ENCODE peak calls at places on chromosomes 4 and X, in nine cellular contexts. S is fibroblast of lung, B is foreskin fibroblast, C is transverse colon, N is RWPE1, E is mucosa of descending colon, D is progenitor cell of endocrine pancreas, K is cardiac fibroblast, M is GM13977. Y is an unnamed sample.

GRCh38 chr4:174265917-174266316 is 17.6 kb downstream of the FBXO8 start:
- DNase-seq in S (no peak), B (no peak), C (no peak), N (no peak), E (no peak), D (no peak), K (no peak), M (no peak), Y (no peak)

GRCh38 chrX:19832186-19832965 is 55.0 kb downstream of the SH3KBP1 start:
- DNase-seq in S (no peak), B (no peak), C (no peak), N (no peak), E (no peak), D (no peak), K (no peak), M (no peak), Y (no peak)

GRCh38 chr4:3523628-3524221 is 8.5 kb downstream of the LRPAP1 start:
- DNase-seq in S (no peak), B (no peak), C (no peak), N (no peak), E (no peak), D (no peak), K (no peak), M (no peak), Y (no peak)

GRCh38 chrX:32576885-32577284 is 634.5 kb downstream of the DMD start:
- DNase-seq in S (no peak), B (no peak), C (no peak), N (no peak), E (no peak), D (no peak), K (no peak), M (no peak), Y (no peak)

GRCh38 chr4:99301376-99302164 is 10.8 kb upstream of the ADH1A start:
- DNase-seq in S (peak), B (peak), C (no peak), N (no peak), E (no peak), D (no peak), K (peak), M (no peak), Y (no peak)

GRCh38 chrX:27336466-27337091 is 126.6 kb downstream of the PPP4R3C start:
- DNase-seq in S (peak), B (no peak), C (peak), N (peak), E (peak), D (no peak), K (peak), M (peak), Y (peak)

GRCh38 chrX:26664919-26665318 is 448.9 kb downstream of the MAGEB5 start:
- DNase-seq in S (no peak), B (no peak), C (no peak), N (no peak), E (no peak), D (no peak), K (no peak), M (no peak), Y (no peak)

GRCh38 chr4:125360727-125361126 is 46.0 kb downstream of the FAT4 start:
- DNase-seq in S (no peak), B (no peak), C (no peak), N (no peak), E (no peak), D (no peak), K (no peak), M (no peak), Y (no peak)

GRCh38 chrX:57929373-57929772 is 19.1 kb upstream of the ZXDA start:
- DNase-seq in S (peak), B (no peak), C (no peak), N (no peak), E (peak), D (no peak), K (peak), M (no peak), Y (peak)

GRCh38 chr4:133865606-133866327 is 335.8 kb downstream of the PABPC4L start:
- DNase-seq in S (peak), B (peak), C (no peak), N (peak), E (no peak), D (no peak), K (peak), M (no peak), Y (peak)

GRCh38 chrX:4380710-4381109 is 667.3 kb upstream of the PRKX start:
- DNase-seq in S (no peak), B (no peak), C (no peak), N (no peak), E (no peak), D (no peak), K (no peak), M (no peak), Y (no peak)

GRCh38 chr4:188976644-188977115 is 837.4 kb downstream of the TRIML1 start:
- DNase-seq in S (peak), B (peak), C (no peak), N (no peak), E (no peak), D (no peak), K (peak), M (no peak), Y (no peak)

DNA sequence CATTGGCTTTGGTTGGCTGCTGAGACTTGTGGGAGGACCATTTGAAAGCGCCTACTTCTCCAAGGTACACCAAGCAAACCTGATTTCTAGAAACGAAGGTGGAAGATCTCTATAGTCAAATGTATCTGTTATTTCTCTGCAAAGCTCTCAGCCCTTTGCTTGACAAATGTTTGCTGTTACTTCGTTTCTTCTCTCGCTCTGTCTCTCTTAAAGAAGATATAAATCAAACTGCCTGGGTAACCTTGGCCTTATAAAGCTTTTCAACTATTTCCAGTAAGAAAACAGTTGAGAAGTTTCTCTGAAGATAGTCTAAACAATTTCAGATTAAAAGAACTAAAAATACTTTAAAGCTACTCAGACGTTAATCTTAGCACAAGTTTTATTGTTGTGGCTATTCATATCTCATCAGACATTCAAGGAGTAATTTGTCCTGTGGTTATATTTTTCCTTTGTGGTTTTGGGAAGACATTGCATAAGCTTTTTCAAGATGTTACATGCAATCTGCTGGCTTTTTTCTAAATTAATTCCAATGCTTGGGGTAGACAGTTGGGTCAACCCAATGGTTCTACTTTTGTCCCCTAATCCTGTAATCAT is 22.6 kb downstream of the HOPX start:
- DNase-seq in S (no peak), B (no peak), C (no peak), N (no peak), E (no peak), D (no peak), K (no peak), M (no peak), Y (no peak)
- TF ChIP-seq CTCF in S (no peak), B (no peak), C (no peak), N (no peak), E (no peak), D (no peak), K (no peak), M (no peak), Y (no peak)

DNA sequence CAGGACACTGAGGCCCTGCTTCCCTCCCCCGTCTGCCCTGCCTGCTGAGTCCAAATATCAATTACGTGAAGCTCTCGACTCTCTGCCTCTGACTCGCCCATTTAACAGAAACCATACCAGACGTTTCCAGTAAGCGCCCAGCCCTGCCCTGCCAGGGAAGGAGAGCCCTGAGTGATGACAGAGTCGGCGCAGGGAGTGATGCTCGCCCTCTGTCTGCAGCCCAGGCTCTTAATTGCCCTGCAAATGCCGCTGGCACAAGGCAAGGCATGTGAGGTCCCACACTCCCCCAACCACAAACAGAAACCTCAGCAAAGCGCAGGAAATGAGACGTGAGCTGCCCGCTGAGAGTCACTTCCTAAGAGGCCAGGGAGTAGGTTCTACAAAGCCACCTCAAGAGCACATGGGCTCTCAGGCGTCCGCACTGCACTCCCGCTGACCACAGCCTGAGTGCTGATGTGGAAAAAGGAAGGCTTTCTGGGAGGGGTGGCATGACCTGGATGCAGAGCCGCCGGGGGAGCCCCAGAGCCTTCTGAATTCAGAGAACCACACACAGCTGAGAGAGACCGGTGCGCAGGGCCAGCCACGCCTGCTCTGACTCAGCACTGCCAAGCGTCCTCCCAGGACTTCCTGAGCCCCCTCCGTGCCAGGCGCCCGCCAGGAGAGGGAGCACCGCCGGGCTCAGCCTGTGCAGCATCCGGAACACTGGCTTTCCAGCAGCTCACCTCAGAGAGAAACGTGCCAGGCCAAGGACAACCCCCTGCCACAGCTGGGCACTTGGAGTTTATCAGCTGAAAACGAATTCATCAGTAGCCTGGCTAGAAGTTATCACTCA is 5.3 kb downstream of the ZFYVE28 start:
- DNase-seq in S (peak), B (peak), C (peak), N (peak), E (peak), D (no peak), K (peak), M (peak), Y (peak)
- TF ChIP-seq CTCF in S (peak), B (peak), C (peak), N (peak), E (peak), D (peak), K (peak), M (no peak), Y (peak)

GRCh38 chrX:65745992-65746391 is 78.5 kb downstream of the MSN start:
- DNase-seq in S (peak), B (no peak), C (peak), N (no peak), E (peak), D (no peak), K (no peak), M (no peak), Y (no peak)
- TF ChIP-seq CTCF in S (no peak), B (no peak), C (peak), N (no peak), E (no peak), D (peak), K (peak), M (peak), Y (peak)

GRCh38 chrX:38961936-38962335 is 160.7 kb downstream of the MID1IP1 start:
- DNase-seq in S (no peak), B (no peak), C (no peak), N (no peak), E (no peak), D (no peak), K (no peak), M (no peak), Y (no peak)
- TF ChIP-seq CTCF in S (no peak), B (no peak), C (no peak), N (no peak), E (no peak), D (no peak), K (no peak), M (no peak), Y (no peak)

DNA sequence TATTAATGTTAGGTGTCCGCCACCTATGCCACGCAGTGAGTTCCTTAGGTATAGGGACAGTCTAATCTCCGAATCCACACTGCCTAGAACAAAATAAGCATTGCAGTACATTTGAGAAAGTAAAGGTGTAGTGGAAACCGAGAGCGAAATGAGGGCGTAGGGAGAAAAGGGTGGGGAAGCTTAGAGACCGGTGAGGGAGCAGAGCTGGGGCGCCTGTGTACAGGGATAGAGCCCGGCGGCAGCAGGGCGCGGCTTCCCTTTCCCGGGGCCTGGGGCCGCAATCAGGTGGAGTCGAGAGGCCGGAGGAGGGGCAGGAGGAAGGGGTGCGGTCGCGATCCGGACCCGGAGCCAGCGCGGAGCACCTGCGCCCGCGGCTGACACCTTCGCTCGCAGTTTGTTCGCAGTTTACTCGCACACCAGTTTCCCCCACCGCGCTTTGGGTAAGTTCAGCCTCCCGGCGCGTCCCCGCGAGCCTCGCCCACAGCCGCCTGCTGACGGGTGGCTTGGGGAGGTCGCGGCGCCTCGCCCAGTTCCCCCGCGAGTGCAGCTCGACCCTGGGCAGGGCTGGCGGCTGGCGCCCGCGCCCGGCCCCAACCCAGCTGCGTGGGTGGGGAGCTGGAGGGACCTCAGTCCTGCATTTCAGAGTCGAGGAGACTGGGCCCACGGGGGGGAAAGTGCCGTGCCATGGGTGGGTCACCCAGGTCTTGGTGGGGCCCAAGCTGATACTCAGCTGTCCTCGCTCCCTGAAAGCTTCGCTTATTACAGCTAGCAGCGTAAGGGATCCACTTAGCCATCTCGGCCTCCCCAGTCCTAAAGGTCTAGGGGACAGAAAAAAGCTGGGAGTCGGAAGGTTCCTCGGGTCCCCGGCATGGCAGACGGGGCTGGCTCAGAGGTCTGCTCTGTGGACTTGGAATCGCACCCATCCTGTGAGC is at the start of gene ANXA3:
- DNase-seq in S (no peak), B (no peak), C (peak), N (peak), E (peak), D (peak), K (no peak), M (peak), Y (peak)
- TF ChIP-seq CTCF in S (no peak), B (no peak), C (no peak), N (no peak), E (no peak), D (no peak), K (no peak), M (no peak), Y (no peak)

GRCh38 chrX:41923257-41923924 is at the start of gene CASK:
- DNase-seq in S (peak), B (peak), C (peak), N (peak), E (peak), D (peak), K (peak), M (peak), Y (peak)

GRCh38 chrX:41922125-41922521 is 1.2 kb downstream of the CASK start:
- DNase-seq in S (peak), B (no peak), C (no peak), N (no peak), E (peak), D (no peak), K (peak), M (no peak), Y (no peak)

GRCh38 chrX:41923925-41924693 is 755 bp upstream of the CASK start:
- DNase-seq in S (peak), B (no peak), C (peak), N (no peak), E (peak), D (no peak), K (peak), M (peak), Y (peak)

GRCh38 chrX:41921492-41922124 is 1.7 kb downstream of the CASK start:
- DNase-seq in S (peak), B (peak), C (no peak), N (peak), E (no peak), D (no peak), K (peak), M (peak), Y (peak)

DNA sequence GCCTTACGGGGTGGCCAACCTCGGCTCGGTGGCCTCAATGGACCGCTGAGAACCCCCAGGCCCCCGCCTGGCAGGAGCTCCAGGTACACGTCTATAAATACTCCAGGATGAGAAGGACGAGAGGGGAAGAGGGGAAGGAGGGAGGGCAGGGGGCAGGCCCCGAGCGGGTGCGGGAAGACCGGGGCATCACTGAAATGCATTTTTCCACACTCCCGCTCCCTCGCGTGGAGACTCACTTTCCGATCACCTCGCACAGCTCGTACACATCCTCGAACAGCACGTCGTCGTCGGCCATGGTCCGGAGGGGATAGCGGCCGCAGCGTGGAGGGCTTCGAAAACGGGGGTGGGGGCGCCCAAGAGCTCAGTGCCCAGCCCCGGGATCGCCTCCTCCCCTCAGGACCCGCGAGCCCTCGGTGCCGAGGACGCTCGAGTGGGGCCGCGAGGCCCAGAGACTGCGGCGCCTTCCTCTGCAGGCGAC is 621 bp downstream of the CASK start:
- DNase-seq in S (peak), B (no peak), C (peak), N (no peak), E (peak), D (peak), K (peak), M (no peak), Y (peak)
- TF ChIP-seq CTCF in S (no peak), B (no peak), C (no peak), N (no peak), E (no peak), D (peak), K (no peak), M (peak), Y (no peak)

GRCh38 chr4:71783972-71784371 is at the start of gene GC:
- DNase-seq in S (no peak), B (no peak), C (no peak), N (no peak), E (no peak), D (no peak), K (no peak), M (no peak), Y (no peak)
- TF ChIP-seq CTCF in S (no peak), B (no peak), C (no peak), N (no peak), E (no peak), D (peak), K (no peak), M (no peak), Y (peak)

Y was measured in Caco-2.